ENCODE peak calls at places on chromosomes 16 and 17, in nine cellular contexts. One of them, this sample, is unnamed.

GRCh38 chr17:6457688-6458190 is 13.5 kb downstream of the PIMREG start:
- DNase-seq in esophagus squamous epithelium: no peak
- DNase-seq in naive B cell: no peak
- DNase-seq in ACHN: no peak
- DNase-seq in mesenchymal stem cell: no peak
- DNase-seq in skeletal muscle cell: no peak
- DNase-seq in fibroblast of pulmonary artery: no peak
- DNase-seq in body of pancreas: no peak
- DNase-seq in NCI-H1694: no peak
- DNase-seq in this sample: peak; percentile 10

GRCh38 chr17:29573558-29573870 is 5.0 kb downstream of the TP53I13 start:
- DNase-seq in skeletal muscle cell: no peak
- DNase-seq in ACHN: no peak
- DNase-seq in fibroblast of pulmonary artery: no peak
- DNase-seq in naive B cell: no peak
- DNase-seq in mesenchymal stem cell: no peak
- DNase-seq in body of pancreas: no peak
- DNase-seq in esophagus squamous epithelium: no peak
- DNase-seq in NCI-H1694: no peak
- DNase-seq in this sample: no peak

GRCh38 chr16:82587289-82587688 is 39.5 kb upstream of the CDH13 start:
- DNase-seq in fibroblast of pulmonary artery: no peak
- DNase-seq in mesenchymal stem cell: no peak
- DNase-seq in esophagus squamous epithelium: no peak
- DNase-seq in NCI-H1694: no peak
- DNase-seq in ACHN: no peak
- DNase-seq in body of pancreas: no peak
- DNase-seq in skeletal muscle cell: no peak
- DNase-seq in naive B cell: no peak
- DNase-seq in this sample: no peak

GRCh38 chr17:27430882-27431491 is 25.3 kb upstream of the KSR1 start:
- DNase-seq in skeletal muscle cell: no peak
- DNase-seq in mesenchymal stem cell: peak; percentile 56
- DNase-seq in esophagus squamous epithelium: no peak
- DNase-seq in ACHN: peak; percentile 53
- DNase-seq in NCI-H1694: no peak
- DNase-seq in naive B cell: no peak
- DNase-seq in fibroblast of pulmonary artery: peak; percentile 61
- DNase-seq in body of pancreas: peak; percentile 35
- DNase-seq in this sample: peak; percentile 28

GRCh38 chr17:57553525-57553924 is 191.6 kb downstream of the CCDC182 start:
- DNase-seq in esophagus squamous epithelium: no peak
- DNase-seq in naive B cell: no peak
- DNase-seq in body of pancreas: no peak
- DNase-seq in mesenchymal stem cell: peak; percentile 91
- DNase-seq in ACHN: no peak
- DNase-seq in NCI-H1694: no peak
- DNase-seq in fibroblast of pulmonary artery: peak; percentile 75
- DNase-seq in skeletal muscle cell: no peak
- DNase-seq in this sample: peak; percentile 94

GRCh38 chr17:61065263-61065773 is 334.3 kb upstream of the TBX2 start:
- DNase-seq in body of pancreas: no peak
- DNase-seq in fibroblast of pulmonary artery: peak; percentile 47
- DNase-seq in naive B cell: no peak
- DNase-seq in esophagus squamous epithelium: no peak
- DNase-seq in ACHN: peak; percentile 36
- DNase-seq in NCI-H1694: no peak
- DNase-seq in mesenchymal stem cell: peak; percentile 34
- DNase-seq in skeletal muscle cell: no peak
- DNase-seq in this sample: no peak

GRCh38 chr17:39194985-39195524 is 2.4 kb downstream of the CACNB1 start:
- DNase-seq in NCI-H1694: no peak
- DNase-seq in naive B cell: no peak
- DNase-seq in mesenchymal stem cell: no peak
- DNase-seq in skeletal muscle cell: no peak
- DNase-seq in body of pancreas: no peak
- DNase-seq in fibroblast of pulmonary artery: no peak
- DNase-seq in ACHN: no peak
- DNase-seq in esophagus squamous epithelium: no peak
- DNase-seq in this sample: no peak

GRCh38 chr16:84851192-84852127 is 31.7 kb downstream of the CRISPLD2 start:
- DNase-seq in naive B cell: no peak
- DNase-seq in skeletal muscle cell: peak; percentile 87
- DNase-seq in ACHN: peak; percentile 100
- DNase-seq in esophagus squamous epithelium: no peak
- DNase-seq in fibroblast of pulmonary artery: peak; percentile 89
- DNase-seq in NCI-H1694: no peak
- DNase-seq in mesenchymal stem cell: peak; percentile 87
- DNase-seq in body of pancreas: no peak
- DNase-seq in this sample: peak; percentile 97

GRCh38 chr17:44198721-44199552 is 747 bp downstream of the ATXN7L3 start:
- DNase-seq in esophagus squamous epithelium: no peak
- DNase-seq in body of pancreas: peak; percentile 64
- DNase-seq in NCI-H1694: no peak
- DNase-seq in fibroblast of pulmonary artery: peak; percentile 53
- DNase-seq in skeletal muscle cell: no peak
- DNase-seq in mesenchymal stem cell: peak; percentile 61
- DNase-seq in naive B cell: peak; percentile 67
- DNase-seq in ACHN: peak; percentile 60
- DNase-seq in this sample: peak; percentile 41

GRCh38 chr16:79316004-79316458 is 284.5 kb downstream of the MAF start:
- DNase-seq in esophagus squamous epithelium: no peak
- DNase-seq in NCI-H1694: no peak
- DNase-seq in fibroblast of pulmonary artery: no peak
- DNase-seq in skeletal muscle cell: no peak
- DNase-seq in body of pancreas: no peak
- DNase-seq in mesenchymal stem cell: no peak
- DNase-seq in ACHN: no peak
- DNase-seq in naive B cell: no peak
- DNase-seq in this sample: no peak

GRCh38 chr17:38550661-38551060 is 55.1 kb downstream of the SRCIN1 start:
- DNase-seq in body of pancreas: peak; percentile 36
- DNase-seq in ACHN: no peak
- DNase-seq in NCI-H1694: no peak
- DNase-seq in skeletal muscle cell: no peak
- DNase-seq in mesenchymal stem cell: no peak
- DNase-seq in fibroblast of pulmonary artery: peak; percentile 64
- DNase-seq in naive B cell: no peak
- DNase-seq in esophagus squamous epithelium: no peak
- DNase-seq in this sample: no peak

GRCh38 chr17:63697341-63698286 is 2.3 kb downstream of the LIMD2 start:
- DNase-seq in esophagus squamous epithelium: no peak
- DNase-seq in ACHN: peak; percentile 58
- DNase-seq in mesenchymal stem cell: peak; percentile 20
- DNase-seq in body of pancreas: peak; percentile 76
- DNase-seq in naive B cell: peak; percentile 94
- DNase-seq in skeletal muscle cell: no peak
- DNase-seq in fibroblast of pulmonary artery: peak; percentile 48
- DNase-seq in NCI-H1694: peak; percentile 39
- DNase-seq in this sample: no peak

GRCh38 chr17:48646183-48647102 is 20.3 kb upstream of the HOXB9 start:
- DNase-seq in naive B cell: no peak
- DNase-seq in fibroblast of pulmonary artery: no peak
- DNase-seq in body of pancreas: no peak
- DNase-seq in NCI-H1694: no peak
- DNase-seq in skeletal muscle cell: no peak
- DNase-seq in esophagus squamous epithelium: no peak
- DNase-seq in ACHN: peak; percentile 74
- DNase-seq in mesenchymal stem cell: peak; percentile 77
- DNase-seq in this sample: no peak

GRCh38 chr16:66399930-66400329 is 27.2 kb upstream of the BEAN1 start:
- DNase-seq in naive B cell: no peak
- DNase-seq in NCI-H1694: peak; percentile 56
- DNase-seq in body of pancreas: no peak
- DNase-seq in esophagus squamous epithelium: no peak
- DNase-seq in skeletal muscle cell: no peak
- DNase-seq in fibroblast of pulmonary artery: peak; percentile 83
- DNase-seq in mesenchymal stem cell: no peak
- DNase-seq in ACHN: no peak
- DNase-seq in this sample: no peak

GRCh38 chr17:40699880-40700279 is 3.7 kb downstream of the KRT24 start:
- DNase-seq in mesenchymal stem cell: no peak
- DNase-seq in body of pancreas: no peak
- DNase-seq in esophagus squamous epithelium: no peak
- DNase-seq in ACHN: no peak
- DNase-seq in NCI-H1694: no peak
- DNase-seq in fibroblast of pulmonary artery: no peak
- DNase-seq in skeletal muscle cell: no peak
- DNase-seq in naive B cell: no peak
- DNase-seq in this sample: no peak

GRCh38 chr17:55641559-55642160 is 81.0 kb downstream of the TMEM100 start:
- DNase-seq in body of pancreas: peak; percentile 38
- DNase-seq in naive B cell: no peak
- DNase-seq in mesenchymal stem cell: peak; percentile 81
- DNase-seq in esophagus squamous epithelium: no peak
- DNase-seq in skeletal muscle cell: peak; percentile 21
- DNase-seq in fibroblast of pulmonary artery: peak; percentile 77
- DNase-seq in ACHN: peak; percentile 65
- DNase-seq in NCI-H1694: peak; percentile 79
- DNase-seq in this sample: peak; percentile 6

GRCh38 chr16:21156767-21157467 is 1.6 kb upstream of the LDAF1 start:
- DNase-seq in ACHN: peak; percentile 80
- DNase-seq in skeletal muscle cell: peak; percentile 33
- DNase-seq in mesenchymal stem cell: peak; percentile 83
- DNase-seq in esophagus squamous epithelium: no peak
- DNase-seq in naive B cell: peak; percentile 19
- DNase-seq in body of pancreas: peak; percentile 48
- DNase-seq in NCI-H1694: peak; percentile 57
- DNase-seq in fibroblast of pulmonary artery: peak; percentile 89
- DNase-seq in this sample: peak; percentile 72

GRCh38 chr17:42253173-42253545 is 23.0 kb downstream of the STAT5B start:
- DNase-seq in naive B cell: no peak
- DNase-seq in ACHN: no peak
- DNase-seq in NCI-H1694: peak; percentile 87
- DNase-seq in skeletal muscle cell: no peak
- DNase-seq in mesenchymal stem cell: no peak
- DNase-seq in body of pancreas: no peak
- DNase-seq in esophagus squamous epithelium: no peak
- DNase-seq in fibroblast of pulmonary artery: no peak
- DNase-seq in this sample: no peak

GRCh38 chr16:19173649-19174383 is 5.8 kb downstream of the SYT17 start:
- DNase-seq in NCI-H1694: no peak
- DNase-seq in naive B cell: no peak
- DNase-seq in esophagus squamous epithelium: no peak
- DNase-seq in ACHN: no peak
- DNase-seq in fibroblast of pulmonary artery: no peak
- DNase-seq in mesenchymal stem cell: no peak
- DNase-seq in body of pancreas: no peak
- DNase-seq in skeletal muscle cell: no peak
- DNase-seq in this sample: no peak

GRCh38 chr17:81509687-81510523 is 2.7 kb downstream of the ACTG1 start:
- DNase-seq in esophagus squamous epithelium: no peak
- DNase-seq in ACHN: peak; percentile 25
- DNase-seq in body of pancreas: no peak
- DNase-seq in mesenchymal stem cell: no peak
- DNase-seq in fibroblast of pulmonary artery: peak; percentile 39
- DNase-seq in NCI-H1694: no peak
- DNase-seq in skeletal muscle cell: no peak
- DNase-seq in naive B cell: peak; percentile 29
- DNase-seq in this sample: no peak

GRCh38 chr16:7344806-7345416 is 12.3 kb downstream of the RBFOX1 start:
- DNase-seq in skeletal muscle cell: no peak
- DNase-seq in NCI-H1694: no peak
- DNase-seq in fibroblast of pulmonary artery: no peak
- DNase-seq in esophagus squamous epithelium: no peak
- DNase-seq in naive B cell: no peak
- DNase-seq in mesenchymal stem cell: no peak
- DNase-seq in ACHN: no peak
- DNase-seq in body of pancreas: no peak
- DNase-seq in this sample: no peak

GRCh38 chr17:80950466-80951120 is 41.0 kb upstream of the CHMP6 start:
- DNase-seq in esophagus squamous epithelium: no peak
- DNase-seq in skeletal muscle cell: no peak
- DNase-seq in naive B cell: no peak
- DNase-seq in NCI-H1694: no peak
- DNase-seq in body of pancreas: no peak
- DNase-seq in ACHN: no peak
- DNase-seq in mesenchymal stem cell: no peak
- DNase-seq in fibroblast of pulmonary artery: no peak
- DNase-seq in this sample: no peak